ENCODE peak calls at places on chromosome 18, in seven cellular contexts. Z is IMR-90, Y is breast epithelium, M is neuronal stem cell, R is T-helper 17 cell, L is heart right ventricle, B is adipocyte. W is an unnamed sample.

GRCh38 chr18:64201781-64202180 is 52.9 kb upstream of the LINC00305 start:
- DNase-seq in Z (no peak), Y (no peak), L (no peak), M (no peak), B (no peak), R (no peak), W (no peak)

GRCh38 chr18:42392416-42392815 is 437.4 kb downstream of the PIK3C3 start:
- DNase-seq in L (no peak), B (no peak), Y (no peak), M (no peak), R (no peak), Z (no peak), W (no peak)

GRCh38 chr18:79516441-79516931 is 120.8 kb downstream of the NFATC1 start:
- DNase-seq in B (no peak), R (no peak), L (no peak), Y (no peak), Z (no peak), M (no peak), W (no peak)

GRCh38 chr18:58580623-58581022 is 48.3 kb downstream of the ALPK2 start:
- DNase-seq in Y (no peak), L (no peak), Z (peak; percentile 60), R (no peak), B (peak; percentile 74), M (no peak), W (no peak)

GRCh38 chr18:9495465-9495864 is 20.2 kb downstream of the RALBP1 start:
- DNase-seq in M (no peak), Z (no peak), Y (no peak), B (no peak), R (no peak), L (no peak), W (no peak)

GRCh38 chr18:12305930-12306629 is 2.0 kb upstream of the TUBB6 start:
- DNase-seq in B (no peak), L (no peak), M (no peak), R (no peak), Y (no peak), Z (peak; percentile 20), W (no peak)

GRCh38 chr18:60485207-60485606 is 112.6 kb upstream of the MC4R start:
- DNase-seq in M (no peak), R (no peak), L (no peak), Z (peak; percentile 3), B (peak; percentile 39), Y (no peak), W (no peak)

GRCh38 chr18:49768051-49768391 is 45.3 kb downstream of the ACAA2 start:
- DNase-seq in B (peak; percentile 49), R (no peak), L (peak; percentile 27), Y (peak; percentile 63), M (peak; percentile 48), Z (peak; percentile 65), W (peak; percentile 43)

GRCh38 chr18:58847383-58848071 is 17.1 kb upstream of the ZNF532 start:
- DNase-seq in L (peak; percentile 44), Z (no peak), M (peak; percentile 71), B (no peak), Y (no peak), R (no peak), W (no peak)

GRCh38 chr18:3283908-3284307 is 22.0 kb downstream of the MYL12B start:
- DNase-seq in Y (no peak), M (no peak), B (no peak), Z (no peak), R (no peak), L (no peak), W (no peak)

GRCh38 chr18:47978603-47979002 is 48.1 kb upstream of the SMAD2 start:
- DNase-seq in R (no peak), B (no peak), Y (no peak), L (no peak), M (no peak), Z (no peak), W (no peak)

GRCh38 chr18:54284535-54284934 is 15.2 kb downstream of the POLI start:
- DNase-seq in R (no peak), Z (no peak), Y (no peak), M (no peak), B (no peak), L (no peak), W (no peak)

GRCh38 chr18:9631814-9632496 is 17.6 kb upstream of the PPP4R1 start:
- DNase-seq in R (no peak), Y (no peak), M (no peak), B (peak; percentile 71), Z (peak; percentile 96), L (no peak), W (peak; percentile 67)

GRCh38 chr18:21740724-21741510 is at the start of gene MIB1:
- DNase-seq in R (peak; percentile 53), L (peak; percentile 99), M (peak; percentile 99), Z (peak; percentile 41), Y (no peak), B (no peak), W (peak; percentile 90)

GRCh38 chr18:62759704-62760402 is 44.5 kb downstream of the PHLPP1 start:
- DNase-seq in B (no peak), Z (peak; percentile 76), Y (no peak), M (no peak), R (no peak), L (no peak), W (no peak)

GRCh38 chr18:76752400-76752799 is 70.0 kb upstream of the ZNF236 start:
- DNase-seq in R (no peak), L (no peak), Z (no peak), Y (no peak), B (no peak), M (no peak), W (no peak)

GRCh38 chr18:76750269-76750668 is 72.1 kb upstream of the ZNF236 start:
- DNase-seq in Z (no peak), L (no peak), Y (no peak), B (no peak), M (no peak), R (no peak), W (no peak)

GRCh38 chr18:76751538-76751890 is 70.8 kb upstream of the ZNF236 start:
- DNase-seq in R (no peak), Y (no peak), B (no peak), Z (no peak), L (no peak), M (no peak), W (no peak)

GRCh38 chr18:76750886-76751537 is 71.3 kb upstream of the ZNF236 start:
- DNase-seq in M (no peak), B (no peak), Y (no peak), Z (no peak), R (no peak), L (no peak), W (no peak)

DNA sequence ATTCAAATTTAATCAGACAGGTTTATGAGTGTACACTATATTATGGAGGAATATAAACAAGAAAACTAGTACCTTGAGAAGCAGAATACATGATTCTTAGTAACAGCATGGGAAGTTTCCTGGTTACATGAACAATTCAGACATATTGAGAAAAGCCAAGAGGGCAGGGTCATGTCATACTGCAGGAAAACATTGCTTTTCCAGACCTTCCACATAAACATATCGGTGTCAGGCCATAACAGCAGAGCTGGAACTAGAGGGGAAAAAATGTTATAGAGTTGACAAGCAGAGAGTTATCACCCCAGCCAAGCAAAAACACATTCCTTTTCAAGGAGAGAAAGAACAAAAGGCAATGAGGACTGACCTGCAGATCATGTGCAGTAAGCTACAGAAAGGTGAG is 74.7 kb upstream of the ZNF236 start:
- DNase-seq in R (no peak), Y (no peak), L (no peak), M (no peak), Z (no peak), B (no peak), W (no peak)
- H3K9me3 ChIP-seq in R (no peaks in the 10 kb centered on the region), Y (peaks cover 5% of the 10 kb centered on the region), L (no peaks in the 10 kb centered on the region), M (peaks cover 12% of the 10 kb centered on the region), Z (peaks cover 8% of the 10 kb centered on the region), B (peaks cover 15% of the 10 kb centered on the region), W (peaks cover 17% of the 10 kb centered on the region)

GRCh38 chr18:56003009-56003408 is 415.0 kb upstream of the TCF4 start:
- DNase-seq in Y (no peak), R (no peak), L (no peak), Z (no peak), M (peak; percentile 61), B (no peak), W (no peak)
- H3K9me3 ChIP-seq in Y (no peaks in the 10 kb centered on the region), R (no peaks in the 10 kb centered on the region), L (no peaks in the 10 kb centered on the region), Z (no peaks in the 10 kb centered on the region), M (no peaks in the 10 kb centered on the region), B (no peaks in the 10 kb centered on the region), W (no peaks in the 10 kb centered on the region)

GRCh38 chr18:14930076-14930475 is 182.1 kb downstream of the ANKRD30B start:
- DNase-seq in L (no peak), B (no peak), Y (no peak), R (no peak), M (no peak), Z (no peak), W (no peak)

GRCh38 chr18:14930576-14930975 is 182.6 kb downstream of the ANKRD30B start:
- DNase-seq in L (no peak), Y (no peak), M (no peak), R (no peak), Z (no peak), B (no peak), W (no peak)

GRCh38 chr18:14935210-14935609 is 187.2 kb downstream of the ANKRD30B start:
- DNase-seq in Y (no peak), B (no peak), Z (no peak), R (no peak), L (no peak), M (no peak), W (no peak)

GRCh38 chr18:14936313-14936712 is 188.3 kb downstream of the ANKRD30B start:
- DNase-seq in R (no peak), B (no peak), Y (no peak), Z (no peak), M (no peak), L (no peak), W (no peak)

DNA sequence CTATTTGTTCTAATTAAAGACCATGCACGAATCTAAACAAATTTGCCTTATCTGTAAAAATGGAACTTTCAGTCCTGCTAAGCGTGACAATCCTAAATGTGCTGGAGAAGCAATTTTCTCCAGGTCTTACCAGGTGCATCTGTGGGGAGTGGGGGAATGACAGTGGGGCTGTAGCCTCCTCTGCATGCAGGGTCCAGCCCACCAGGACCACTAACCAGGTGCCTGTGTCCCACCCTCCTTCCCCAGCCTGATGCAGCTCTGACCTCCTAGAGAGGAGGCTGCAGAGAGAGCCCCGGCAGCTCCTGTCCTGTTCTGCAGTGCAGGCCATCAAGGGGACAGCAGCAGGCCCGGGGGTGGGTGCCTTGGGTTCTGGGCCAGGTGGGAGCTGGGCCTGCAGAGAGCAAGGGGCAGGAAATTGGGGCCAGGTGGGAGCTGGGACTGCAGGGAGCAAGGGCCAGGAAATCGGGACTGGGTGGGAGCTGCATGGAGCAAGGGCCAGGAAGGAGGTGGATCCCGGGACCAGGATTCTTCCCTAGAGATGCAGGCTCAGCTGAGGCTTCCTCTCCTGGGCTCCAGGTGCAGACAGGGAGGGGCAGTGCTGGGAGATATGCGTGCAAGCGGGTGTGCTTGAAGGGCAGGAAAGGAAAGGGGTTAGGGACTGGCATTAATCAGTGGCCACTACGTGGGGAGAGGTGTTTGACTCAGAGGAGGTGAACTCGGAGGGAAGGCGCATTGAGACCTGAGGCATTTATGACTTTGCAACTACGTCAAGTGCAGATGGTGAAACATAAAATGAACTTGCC is 185.3 kb downstream of the ANKRD30B start:
- DNase-seq in R (no peak), Z (no peak), B (no peak), L (no peak), M (no peak), Y (no peak), W (no peak)
- H3K9me3 ChIP-seq in R (no peaks in the 10 kb centered on the region), Z (peaks cover 46% of the 10 kb centered on the region), B (no peaks in the 10 kb centered on the region), L (no peaks in the 10 kb centered on the region), M (no peaks in the 10 kb centered on the region), Y (no peaks in the 10 kb centered on the region), W (peaks cover 65% of the 10 kb centered on the region)

GRCh38 chr18:35683021-35683420 is 101.5 kb downstream of the GALNT1 start:
- DNase-seq in M (peak; percentile 15), Y (no peak), L (no peak), B (peak; percentile 42), R (no peak), Z (peak; percentile 10), W (no peak)
- H3K9me3 ChIP-seq in M (no peaks in the 10 kb centered on the region), Y (no peaks in the 10 kb centered on the region), L (no peaks in the 10 kb centered on the region), B (no peaks in the 10 kb centered on the region), R (no peaks in the 10 kb centered on the region), Z (no peaks in the 10 kb centered on the region), W (no peaks in the 10 kb centered on the region)

W was measured in AG04450.